ENCODE peak calls at places on chromosomes 11 and 22, in six cellular contexts. One of them, this sample, is unnamed.

GRCh38 chr11:76550781-76551180 is 106.0 kb downstream of the EMSY start:
- DNase-seq in sciatic nerve: no peak
- DNase-seq in smooth muscle cell of the brain vasculature: no peak
- DNase-seq in heart left ventricle: no peak
- DNase-seq in T1000: no peak
- DNase-seq in stimulated activated CD4-positive, alpha-beta T cell treated with anti-CD3 and anti-CD28 coated beads, Interleukin-1b, Interleukin-23, amount 100 ng/mL, for 4 hours: no peak
- DNase-seq in this sample: no peak

GRCh38 chr11:363948-364761 is 5.1 kb upstream of the B4GALNT4 start:
- DNase-seq in heart left ventricle: no peak
- DNase-seq in T1000: no peak
- DNase-seq in stimulated activated CD4-positive, alpha-beta T cell treated with anti-CD3 and anti-CD28 coated beads, Interleukin-1b, Interleukin-23, amount 100 ng/mL, for 4 hours: peak
- DNase-seq in smooth muscle cell of the brain vasculature: no peak
- DNase-seq in sciatic nerve: peak
- DNase-seq in this sample: peak

GRCh38 chr11:128906185-128907065 is 15.3 kb downstream of the KCNJ5 start:
- DNase-seq in stimulated activated CD4-positive, alpha-beta T cell treated with anti-CD3 and anti-CD28 coated beads, Interleukin-1b, Interleukin-23, amount 100 ng/mL, for 4 hours: no peak
- DNase-seq in heart left ventricle: no peak
- DNase-seq in sciatic nerve: no peak
- DNase-seq in smooth muscle cell of the brain vasculature: no peak
- DNase-seq in T1000: no peak
- DNase-seq in this sample: no peak

GRCh38 chr22:42065408-42066132 is 5.0 kb downstream of the NAGA start:
- DNase-seq in stimulated activated CD4-positive, alpha-beta T cell treated with anti-CD3 and anti-CD28 coated beads, Interleukin-1b, Interleukin-23, amount 100 ng/mL, for 4 hours: no peak
- DNase-seq in sciatic nerve: peak
- DNase-seq in heart left ventricle: no peak
- DNase-seq in smooth muscle cell of the brain vasculature: no peak
- DNase-seq in T1000: no peak
- DNase-seq in this sample: no peak

GRCh38 chr11:2807801-2808241 is 77.8 kb downstream of the CDKN1C start:
- DNase-seq in stimulated activated CD4-positive, alpha-beta T cell treated with anti-CD3 and anti-CD28 coated beads, Interleukin-1b, Interleukin-23, amount 100 ng/mL, for 4 hours: no peak
- DNase-seq in heart left ventricle: peak
- DNase-seq in T1000: no peak
- DNase-seq in sciatic nerve: peak
- DNase-seq in smooth muscle cell of the brain vasculature: no peak
- DNase-seq in this sample: no peak

GRCh38 chr11:110472858-110473257 is 43.1 kb downstream of the FDX1 start:
- DNase-seq in sciatic nerve: no peak
- DNase-seq in stimulated activated CD4-positive, alpha-beta T cell treated with anti-CD3 and anti-CD28 coated beads, Interleukin-1b, Interleukin-23, amount 100 ng/mL, for 4 hours: no peak
- DNase-seq in heart left ventricle: no peak
- DNase-seq in smooth muscle cell of the brain vasculature: no peak
- DNase-seq in T1000: no peak
- DNase-seq in this sample: no peak

GRCh38 chr11:75547617-75548054 is 14.4 kb upstream of the SERPINH1 start:
- DNase-seq in heart left ventricle: peak
- DNase-seq in T1000: peak
- DNase-seq in smooth muscle cell of the brain vasculature: peak
- DNase-seq in sciatic nerve: peak
- DNase-seq in stimulated activated CD4-positive, alpha-beta T cell treated with anti-CD3 and anti-CD28 coated beads, Interleukin-1b, Interleukin-23, amount 100 ng/mL, for 4 hours: no peak
- DNase-seq in this sample: no peak

GRCh38 chr11:44711113-44711512 is 15.6 kb upstream of the TSPAN18 start:
- DNase-seq in stimulated activated CD4-positive, alpha-beta T cell treated with anti-CD3 and anti-CD28 coated beads, Interleukin-1b, Interleukin-23, amount 100 ng/mL, for 4 hours: no peak
- DNase-seq in T1000: no peak
- DNase-seq in smooth muscle cell of the brain vasculature: no peak
- DNase-seq in heart left ventricle: no peak
- DNase-seq in sciatic nerve: no peak
- DNase-seq in this sample: no peak

GRCh38 chr22:43038325-43038724 is 23.4 kb upstream of the PACSIN2 start:
- DNase-seq in heart left ventricle: no peak
- DNase-seq in sciatic nerve: no peak
- DNase-seq in T1000: no peak
- DNase-seq in smooth muscle cell of the brain vasculature: no peak
- DNase-seq in stimulated activated CD4-positive, alpha-beta T cell treated with anti-CD3 and anti-CD28 coated beads, Interleukin-1b, Interleukin-23, amount 100 ng/mL, for 4 hours: no peak
- DNase-seq in this sample: no peak

GRCh38 chr11:24496728-24497396 is at the start of gene LUZP2:
- DNase-seq in stimulated activated CD4-positive, alpha-beta T cell treated with anti-CD3 and anti-CD28 coated beads, Interleukin-1b, Interleukin-23, amount 100 ng/mL, for 4 hours: no peak
- DNase-seq in heart left ventricle: no peak
- DNase-seq in smooth muscle cell of the brain vasculature: no peak
- DNase-seq in sciatic nerve: no peak
- DNase-seq in T1000: no peak
- DNase-seq in this sample: no peak

GRCh38 chr11:108618529-108618928 is 25.0 kb upstream of the EXPH5 start:
- DNase-seq in stimulated activated CD4-positive, alpha-beta T cell treated with anti-CD3 and anti-CD28 coated beads, Interleukin-1b, Interleukin-23, amount 100 ng/mL, for 4 hours: no peak
- DNase-seq in T1000: no peak
- DNase-seq in sciatic nerve: no peak
- DNase-seq in smooth muscle cell of the brain vasculature: no peak
- DNase-seq in heart left ventricle: no peak
- DNase-seq in this sample: no peak

GRCh38 chr11:118194835-118195627 is 18.6 kb upstream of the SCN2B start:
- DNase-seq in T1000: no peak
- DNase-seq in heart left ventricle: peak
- DNase-seq in smooth muscle cell of the brain vasculature: no peak
- DNase-seq in sciatic nerve: peak
- DNase-seq in stimulated activated CD4-positive, alpha-beta T cell treated with anti-CD3 and anti-CD28 coated beads, Interleukin-1b, Interleukin-23, amount 100 ng/mL, for 4 hours: no peak
- DNase-seq in this sample: no peak

GRCh38 chr11:114159320-114159719 is 99.8 kb downstream of the ZBTB16 start:
- DNase-seq in sciatic nerve: no peak
- DNase-seq in heart left ventricle: no peak
- DNase-seq in T1000: no peak
- DNase-seq in smooth muscle cell of the brain vasculature: no peak
- DNase-seq in stimulated activated CD4-positive, alpha-beta T cell treated with anti-CD3 and anti-CD28 coated beads, Interleukin-1b, Interleukin-23, amount 100 ng/mL, for 4 hours: no peak
- DNase-seq in this sample: no peak

GRCh38 chr11:93668171-93668570 is 6.7 kb downstream of the CEP295 start:
- DNase-seq in heart left ventricle: no peak
- DNase-seq in T1000: no peak
- DNase-seq in smooth muscle cell of the brain vasculature: no peak
- DNase-seq in sciatic nerve: no peak
- DNase-seq in stimulated activated CD4-positive, alpha-beta T cell treated with anti-CD3 and anti-CD28 coated beads, Interleukin-1b, Interleukin-23, amount 100 ng/mL, for 4 hours: no peak
- DNase-seq in this sample: no peak

GRCh38 chr22:36286096-36286957 is 33.4 kb downstream of the APOL1 start:
- DNase-seq in sciatic nerve: peak
- DNase-seq in stimulated activated CD4-positive, alpha-beta T cell treated with anti-CD3 and anti-CD28 coated beads, Interleukin-1b, Interleukin-23, amount 100 ng/mL, for 4 hours: peak
- DNase-seq in heart left ventricle: peak
- DNase-seq in T1000: peak
- DNase-seq in smooth muscle cell of the brain vasculature: peak
- DNase-seq in this sample: peak

GRCh38 chr22:46792061-46792796 is 29.8 kb downstream of the TBC1D22A start:
- DNase-seq in stimulated activated CD4-positive, alpha-beta T cell treated with anti-CD3 and anti-CD28 coated beads, Interleukin-1b, Interleukin-23, amount 100 ng/mL, for 4 hours: no peak
- DNase-seq in smooth muscle cell of the brain vasculature: no peak
- DNase-seq in heart left ventricle: no peak
- DNase-seq in sciatic nerve: no peak
- DNase-seq in T1000: no peak
- DNase-seq in this sample: no peak

GRCh38 chr11:77244277-77245014 is 57.0 kb downstream of the GDPD4 start:
- DNase-seq in heart left ventricle: no peak
- DNase-seq in sciatic nerve: no peak
- DNase-seq in smooth muscle cell of the brain vasculature: no peak
- DNase-seq in stimulated activated CD4-positive, alpha-beta T cell treated with anti-CD3 and anti-CD28 coated beads, Interleukin-1b, Interleukin-23, amount 100 ng/mL, for 4 hours: no peak
- DNase-seq in T1000: peak
- DNase-seq in this sample: no peak

GRCh38 chr11:429931-430456 is 11.8 kb downstream of the ANO9 start:
- DNase-seq in heart left ventricle: no peak
- DNase-seq in stimulated activated CD4-positive, alpha-beta T cell treated with anti-CD3 and anti-CD28 coated beads, Interleukin-1b, Interleukin-23, amount 100 ng/mL, for 4 hours: no peak
- DNase-seq in sciatic nerve: no peak
- DNase-seq in T1000: no peak
- DNase-seq in smooth muscle cell of the brain vasculature: no peak
- DNase-seq in this sample: no peak